ENCODE peak calls at places on chromosomes 6 and 20, in six cellular contexts. Z, L, W, C, F and Y are unnamed samples.

GRCh38 chr6:45625191-45625664 is 247.5 kb upstream of the SUPT3H start:
- DNase-seq in L (no peak), F (no peak), Z (no peak), W (no peak), C (peak), Y (peak)

GRCh38 chr6:30063315-30063714 is 2.2 kb downstream of the POLR1H start:
- DNase-seq in F (no peak), Z (no peak), W (no peak), L (no peak), C (no peak), Y (no peak)

GRCh38 chr6:88165087-88165876 is 865 bp downstream of the CNR1 start:
- DNase-seq in F (no peak), W (no peak), C (peak), Z (no peak), L (no peak), Y (no peak)

GRCh38 chr6:123027392-123027791 is 31.4 kb downstream of the CLVS2 start:
- DNase-seq in F (no peak), W (no peak), C (no peak), L (no peak), Z (no peak), Y (no peak)

GRCh38 chr6:41187924-41188886 is 12.7 kb downstream of the TREML2 start:
- DNase-seq in C (no peak), L (no peak), W (no peak), Z (no peak), F (no peak), Y (no peak)

GRCh38 chr20:33663161-33664084 is 1.3 kb downstream of the C20orf144 start:
- DNase-seq in L (peak), W (peak), C (peak), F (no peak), Z (peak), Y (peak)

GRCh38 chr6:18536693-18537092 is 149.5 kb downstream of the RNF144B start:
- DNase-seq in C (no peak), Z (no peak), L (no peak), F (no peak), W (no peak), Y (no peak)

GRCh38 chr6:31473780-31474725 is 23.9 kb upstream of the MICB start:
- DNase-seq in Z (no peak), C (peak), W (peak), F (no peak), L (no peak), Y (peak)

GRCh38 chr20:11549172-11550117 is 368.2 kb upstream of the BTBD3 start:
- DNase-seq in F (no peak), W (no peak), L (no peak), Z (no peak), C (no peak), Y (no peak)

GRCh38 chr6:144418969-144419545 is 133.9 kb downstream of the UTRN start:
- DNase-seq in F (no peak), W (no peak), Z (no peak), L (no peak), C (no peak), Y (no peak)

GRCh38 chr20:56439784-56440291 is 27.8 kb downstream of the CASS4 start:
- DNase-seq in L (no peak), F (peak), W (no peak), Z (peak), C (peak), Y (peak)

GRCh38 chr20:45981261-45981660 is 9.3 kb upstream of the ZNF335 start:
- DNase-seq in L (no peak), F (no peak), Z (no peak), W (no peak), C (no peak), Y (no peak)

GRCh38 chr6:63571382-63571882 is 848 bp upstream of the LOC128125822 start:
- DNase-seq in F (no peak), L (no peak), W (no peak), Z (no peak), C (no peak), Y (no peak)

GRCh38 chr6:33249732-33250625 is 21.7 kb downstream of the VPS52 start:
- DNase-seq in C (peak), L (no peak), Z (no peak), F (no peak), W (no peak), Y (peak)

GRCh38 chr6:113894712-113895674 is 37.8 kb downstream of the MARCKS start:
- DNase-seq in C (peak), L (no peak), W (no peak), Z (no peak), F (no peak), Y (no peak)
- TF ChIP-seq CTCF in C (no peak), L (no peak), W (no peak), Z (no peak), F (no peak), Y (no peak)

GRCh38 chr6:4607793-4608192 is 168.4 kb upstream of the CDYL start:
- DNase-seq in F (no peak), L (no peak), Z (no peak), C (no peak), W (no peak), Y (no peak)

GRCh38 chr6:4606681-4607025 is 169.6 kb upstream of the CDYL start:
- DNase-seq in W (no peak), C (no peak), L (no peak), F (no peak), Z (no peak), Y (no peak)

GRCh38 chr6:4608361-4609115 is 167.7 kb upstream of the CDYL start:
- DNase-seq in L (no peak), Z (no peak), W (no peak), C (no peak), F (no peak), Y (no peak)

GRCh38 chr6:4606016-4606415 is 170.2 kb upstream of the CDYL start:
- DNase-seq in F (no peak), C (no peak), W (no peak), Z (no peak), L (no peak), Y (no peak)

DNA sequence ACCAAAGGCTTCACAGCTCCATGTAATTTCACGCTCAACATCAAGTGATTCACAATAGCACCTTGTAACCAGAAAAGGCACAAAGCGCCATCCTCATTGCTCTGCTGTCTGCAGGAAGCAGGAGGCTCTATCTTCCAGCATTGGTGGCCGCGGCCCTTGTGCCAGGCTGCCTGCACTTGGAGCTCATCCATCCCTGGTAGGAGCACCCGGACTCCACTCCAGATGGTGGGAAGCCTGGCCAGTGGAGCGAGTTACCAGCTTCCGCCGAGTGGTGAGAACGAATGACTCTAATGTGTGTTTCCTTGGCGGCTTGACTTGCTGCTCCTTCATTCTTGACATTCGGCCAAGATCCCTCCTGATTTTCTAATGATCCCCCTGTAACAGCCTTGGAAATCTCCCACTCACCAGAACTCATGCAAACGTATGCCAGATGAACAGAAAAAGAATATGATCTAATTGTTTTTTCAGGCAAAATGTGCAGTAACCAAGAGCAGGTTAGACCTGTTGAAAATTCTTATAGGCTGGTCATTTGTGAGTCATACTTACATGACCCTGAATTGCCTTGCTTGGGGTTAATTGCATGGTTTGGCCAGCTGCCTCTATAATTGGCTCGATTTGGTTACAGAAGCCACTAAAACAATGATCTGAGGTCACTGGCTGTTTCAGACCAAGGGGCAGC is 169.0 kb upstream of the CDYL start:
- DNase-seq in W (no peak), F (peak), C (peak), Z (peak), L (no peak), Y (peak)
- H3K4me3 ChIP-seq in W (no peak), F (no peak), C (no peak), Z (no peak), L (no peak), Y (no peak)

GRCh38 chr20:23350855-23351838 is 556 bp downstream of the NXT1 start:
- DNase-seq in C (peak), L (peak), F (no peak), W (peak), Z (peak), Y (peak)
- TF ChIP-seq CTCF in C (no peak), L (no peak), F (no peak), W (no peak), Z (no peak), Y (no peak)

DNA sequence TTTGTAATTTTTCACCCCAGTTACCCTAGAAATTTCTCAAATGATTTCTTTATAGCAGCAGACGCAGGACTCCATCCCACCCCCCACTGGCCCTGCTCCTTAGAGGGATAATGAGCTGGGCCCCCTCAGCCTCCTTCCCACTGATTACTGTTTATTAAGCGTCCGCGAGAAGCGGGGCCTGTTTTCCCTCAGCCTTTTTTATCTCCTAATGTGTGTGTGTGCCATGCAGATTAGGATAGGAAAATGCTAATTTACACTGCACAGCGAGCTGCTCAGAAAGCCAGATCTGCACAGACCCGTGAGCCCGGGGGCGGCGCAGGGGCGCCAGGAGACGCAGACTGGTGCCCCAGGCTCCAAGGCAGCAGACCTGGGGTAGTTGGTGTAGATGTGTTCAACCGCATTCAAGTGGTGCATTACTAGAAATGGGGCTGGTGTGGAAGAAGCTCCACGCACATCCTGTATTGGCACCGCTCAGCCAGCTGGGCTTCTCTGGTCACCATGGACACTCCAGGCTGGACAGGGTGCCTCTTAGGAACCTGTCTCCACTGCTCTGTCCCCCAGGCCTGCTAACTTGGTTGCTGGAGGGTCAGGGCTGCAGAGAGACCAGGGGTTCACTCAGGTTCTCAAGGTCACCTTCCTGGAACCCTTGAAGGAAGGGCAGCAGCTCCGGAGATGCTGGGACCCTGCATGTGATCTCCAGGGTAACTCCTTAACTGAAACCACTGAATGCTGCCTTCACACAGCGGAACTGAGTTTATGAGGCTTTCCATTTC is 256.2 kb downstream of the ERMARD start:
- DNase-seq in W (no peak), Z (no peak), C (no peak), F (no peak), L (no peak), Y (no peak)
- H3K4me3 ChIP-seq in W (no peak), Z (no peak), C (no peak), F (no peak), L (no peak), Y (no peak)

DNA sequence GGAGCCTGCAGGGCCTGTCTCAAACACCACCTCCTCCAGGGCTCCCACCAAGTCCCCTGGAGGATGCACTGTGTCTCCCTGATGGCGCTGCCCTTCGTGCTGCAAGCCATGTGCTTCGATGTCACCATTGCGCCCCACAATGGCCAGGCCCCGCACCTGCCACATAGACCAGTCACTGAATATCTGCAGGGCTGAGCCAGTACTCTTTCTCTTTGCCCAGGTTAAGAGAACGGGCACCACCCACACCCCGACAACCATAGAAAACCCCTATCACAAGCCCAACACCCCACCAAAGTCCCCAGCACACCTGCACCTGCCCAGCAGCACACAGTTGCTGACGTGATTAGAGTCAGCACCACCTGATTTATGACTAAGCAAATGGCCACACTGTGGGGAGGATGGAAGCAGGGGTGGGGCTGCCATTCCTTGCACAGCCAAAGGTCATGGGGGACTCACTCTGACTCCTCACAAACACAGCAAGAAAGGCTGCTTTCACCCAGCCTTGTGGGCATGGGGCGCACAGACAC is 104.3 kb downstream of the SLC23A2 start:
- DNase-seq in W (peak), Z (no peak), C (no peak), F (no peak), L (no peak), Y (peak)
- TF ChIP-seq CTCF in W (peak), Z (no peak), C (no peak), F (no peak), L (no peak), Y (no peak)

GRCh38 chr6:136921521-136921935 is 573 bp upstream of the SLC35D3 start:
- DNase-seq in Z (no peak), L (no peak), C (no peak), W (no peak), F (no peak), Y (peak)

GRCh38 chr6:136920216-136920857 is 1.8 kb upstream of the SLC35D3 start:
- DNase-seq in C (peak), L (no peak), F (no peak), Z (no peak), W (no peak), Y (no peak)

GRCh38 chr6:136922680-136922996 is 537 bp downstream of the SLC35D3 start:
- DNase-seq in F (no peak), W (no peak), C (no peak), Z (no peak), L (no peak), Y (peak)

GRCh38 chr6:136921936-136922679 is at the start of gene SLC35D3:
- DNase-seq in F (no peak), C (peak), W (no peak), L (no peak), Z (no peak), Y (peak)

DNA sequence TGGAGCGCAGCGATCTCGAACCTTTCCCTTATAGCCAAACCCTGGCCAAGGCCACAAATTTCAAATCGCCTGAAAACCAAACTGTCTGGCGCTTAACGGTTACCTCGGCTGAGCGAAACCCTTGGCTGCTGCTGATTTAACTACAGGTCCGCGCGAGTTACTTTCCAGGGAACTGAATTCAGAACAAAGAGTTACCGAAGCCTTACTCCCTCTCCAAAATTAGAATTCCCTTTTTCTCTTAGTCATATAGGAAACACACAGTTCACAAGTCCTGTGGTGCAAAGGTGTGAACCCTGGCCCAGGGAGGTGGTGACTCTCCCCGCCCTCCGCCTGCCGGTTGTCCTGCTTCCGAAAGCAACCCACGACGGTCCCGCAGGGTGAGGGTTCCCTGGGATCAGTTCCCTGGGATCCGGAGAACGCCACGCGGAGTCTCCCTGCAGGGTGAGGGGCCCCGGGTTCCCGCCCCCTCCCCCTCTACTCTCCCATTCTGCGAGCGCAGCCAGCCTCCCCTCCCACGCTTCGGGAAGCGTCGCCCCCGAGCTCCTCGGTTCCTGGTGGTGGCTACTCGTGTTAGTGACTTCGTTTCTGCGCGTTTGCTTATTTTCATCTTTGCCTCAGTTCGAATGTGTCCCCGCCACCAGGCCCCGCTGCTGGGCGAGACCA is 1.1 kb upstream of the SLC35D3 start:
- DNase-seq in F (no peak), W (no peak), L (no peak), Z (no peak), C (peak), Y (no peak)
- H3K4me3 ChIP-seq in F (peak), W (peak), L (peak), Z (peak), C (peak), Y (peak)

GRCh38 chr6:38570750-38571149 is 69.0 kb downstream of the BTBD9 start:
- DNase-seq in C (peak), L (no peak), Z (no peak), W (no peak), F (no peak), Y (peak)
- TF ChIP-seq CTCF in C (peak), L (peak), Z (no peak), W (peak), F (peak), Y (peak)

GRCh38 chr6:38432079-38432478 is 207.7 kb downstream of the BTBD9 start:
- DNase-seq in C (no peak), W (no peak), Z (no peak), F (no peak), L (no peak), Y (no peak)

GRCh38 chr6:38423746-38424145 is 216.0 kb downstream of the BTBD9 start:
- DNase-seq in W (no peak), L (no peak), C (no peak), Z (no peak), F (no peak), Y (no peak)

GRCh38 chr6:38432479-38432878 is 207.2 kb downstream of the BTBD9 start:
- DNase-seq in Z (no peak), F (no peak), W (no peak), C (peak), L (no peak), Y (peak)

DNA sequence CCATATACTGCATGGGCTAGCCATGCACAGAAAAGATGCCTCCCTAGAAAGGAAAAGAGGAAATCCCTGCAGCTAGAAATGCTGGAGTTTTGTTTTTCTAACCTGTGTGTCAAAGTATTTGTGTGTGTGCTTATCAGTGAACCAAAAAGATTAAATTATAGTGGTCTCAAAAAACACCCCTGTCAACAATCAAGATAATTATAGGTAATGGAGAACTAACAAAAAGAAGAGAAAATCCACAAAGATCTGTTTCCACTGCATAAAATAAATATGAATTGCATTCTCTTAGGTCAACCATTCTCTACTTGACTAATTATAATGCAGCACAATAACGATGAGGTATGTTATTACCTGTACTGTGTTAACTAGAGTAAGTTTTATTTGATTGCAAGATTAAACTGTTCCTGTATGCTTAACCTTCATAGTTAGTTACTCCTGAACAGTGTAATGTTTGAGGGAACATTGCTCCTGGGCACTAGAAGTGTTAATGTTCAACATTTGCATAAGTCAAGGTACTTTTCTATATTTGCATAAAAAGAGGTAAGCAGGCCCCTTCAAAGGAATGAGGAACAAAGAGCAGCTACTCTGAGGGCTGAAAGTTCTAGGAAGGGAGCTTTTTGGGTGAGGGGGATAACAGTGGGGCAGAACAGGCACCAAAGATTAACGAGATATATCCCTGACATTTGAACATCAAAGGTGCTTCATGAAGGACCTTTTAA is 212.1 kb downstream of the BTBD9 start:
- DNase-seq in L (no peak), C (no peak), F (no peak), Z (no peak), W (no peak), Y (no peak)
- H3K4me3 ChIP-seq in L (no peak), C (no peak), F (no peak), Z (no peak), W (no peak), Y (no peak)